ENCODE peak calls at places on chromosomes 4 and X, in five cellular contexts. One of them, this sample, is unnamed.

GRCh38 chr4:11469900-11470708 is 41.4 kb upstream of the HS3ST1 start:
- DNase-seq in HepG2: no peak
- DNase-seq in HCT116: no peak
- DNase-seq in tibial nerve: no peak
- DNase-seq in breast epithelium: no peak
- DNase-seq in this sample: no peak

GRCh38 chr4:1347410-1347864 is 429 bp downstream of the UVSSA start:
- DNase-seq in breast epithelium: peak
- DNase-seq in HepG2: peak
- DNase-seq in HCT116: no peak
- DNase-seq in tibial nerve: peak
- DNase-seq in this sample: peak

GRCh38 chr4:83189631-83190136 is 75.2 kb upstream of the PLAC8 start:
- DNase-seq in HepG2: peak
- DNase-seq in tibial nerve: no peak
- DNase-seq in HCT116: no peak
- DNase-seq in breast epithelium: no peak
- DNase-seq in this sample: no peak

GRCh38 chrX:16222123-16222522 is 54.8 kb downstream of the MAGEB17 start:
- DNase-seq in tibial nerve: no peak
- DNase-seq in HCT116: no peak
- DNase-seq in HepG2: no peak
- DNase-seq in breast epithelium: no peak
- DNase-seq in this sample: no peak

GRCh38 chr4:41196633-41197332 is 17.6 kb downstream of the APBB2 start:
- DNase-seq in breast epithelium: no peak
- DNase-seq in tibial nerve: no peak
- DNase-seq in HepG2: no peak
- DNase-seq in HCT116: no peak
- DNase-seq in this sample: no peak

GRCh38 chr4:33746979-33747378 is 2497.3 kb downstream of the ARAP2 start:
- DNase-seq in tibial nerve: no peak
- DNase-seq in breast epithelium: no peak
- DNase-seq in HepG2: no peak
- DNase-seq in HCT116: no peak
- DNase-seq in this sample: no peak

GRCh38 chrX:85836868-85837267 is 210.5 kb downstream of the CHM start:
- DNase-seq in HepG2: no peak
- DNase-seq in HCT116: no peak
- DNase-seq in tibial nerve: no peak
- DNase-seq in breast epithelium: no peak
- DNase-seq in this sample: no peak

GRCh38 chr4:99648321-99648720 is 9.3 kb downstream of the C4orf54 start:
- DNase-seq in HepG2: no peak
- DNase-seq in tibial nerve: no peak
- DNase-seq in HCT116: no peak
- DNase-seq in breast epithelium: no peak
- DNase-seq in this sample: no peak

GRCh38 chrX:114800719-114801118 is 216.7 kb downstream of the IL13RA2 start:
- DNase-seq in HCT116: peak
- DNase-seq in HepG2: peak
- DNase-seq in tibial nerve: no peak
- DNase-seq in breast epithelium: no peak
- DNase-seq in this sample: no peak

GRCh38 chrX:135309430-135309923 is at the start of gene ETDC:
- DNase-seq in HCT116: no peak
- DNase-seq in breast epithelium: no peak
- DNase-seq in tibial nerve: no peak
- DNase-seq in HepG2: no peak
- DNase-seq in this sample: no peak

GRCh38 chr4:76752911-76753494 is 144.9 kb downstream of the SOWAHB start:
- DNase-seq in breast epithelium: no peak
- DNase-seq in tibial nerve: no peak
- DNase-seq in HepG2: no peak
- DNase-seq in HCT116: peak
- DNase-seq in this sample: peak

GRCh38 chr4:119597377-119597776 is 31.2 kb downstream of the PDE5A start:
- DNase-seq in HCT116: no peak
- DNase-seq in breast epithelium: no peak
- DNase-seq in HepG2: no peak
- DNase-seq in tibial nerve: no peak
- DNase-seq in this sample: no peak

GRCh38 chr4:96170198-96170597 is 330.3 kb downstream of the PDHA2 start:
- DNase-seq in HCT116: no peak
- DNase-seq in breast epithelium: no peak
- DNase-seq in HepG2: no peak
- DNase-seq in tibial nerve: no peak
- DNase-seq in this sample: no peak

GRCh38 chr4:76373919-76374552 is 46.9 kb downstream of the CCDC158 start:
- DNase-seq in HepG2: no peak
- DNase-seq in breast epithelium: no peak
- DNase-seq in tibial nerve: no peak
- DNase-seq in HCT116: no peak
- DNase-seq in this sample: no peak

GRCh38 chr4:105715692-105716278 is 7.2 kb downstream of the GSTCD start:
- DNase-seq in tibial nerve: no peak
- DNase-seq in HCT116: peak
- DNase-seq in breast epithelium: no peak
- DNase-seq in HepG2: peak
- DNase-seq in this sample: no peak

GRCh38 chrX:100407784-100408642 is 2.1 kb downstream of the PCDH19 start:
- DNase-seq in HepG2: no peak
- DNase-seq in tibial nerve: no peak
- DNase-seq in breast epithelium: no peak
- DNase-seq in HCT116: no peak
- DNase-seq in this sample: no peak

GRCh38 chr4:142365386-142365785 is 480.7 kb downstream of the INPP4B start:
- DNase-seq in tibial nerve: no peak
- DNase-seq in HCT116: no peak
- DNase-seq in HepG2: no peak
- DNase-seq in breast epithelium: no peak
- DNase-seq in this sample: no peak

GRCh38 chr4:137892134-137892533 is 350.0 kb downstream of the SLC7A11 start:
- DNase-seq in HepG2: no peak
- DNase-seq in tibial nerve: no peak
- DNase-seq in HCT116: no peak
- DNase-seq in breast epithelium: no peak
- DNase-seq in this sample: no peak

GRCh38 chrX:110454336-110454735 is 95.7 kb downstream of the RTL9 start:
- DNase-seq in tibial nerve: no peak
- DNase-seq in HepG2: no peak
- DNase-seq in breast epithelium: no peak
- DNase-seq in HCT116: no peak
- DNase-seq in this sample: no peak

GRCh38 chr4:185774815-185775684 is 36.9 kb downstream of the SORBS2 start:
- DNase-seq in HepG2: no peak
- DNase-seq in HCT116: no peak
- DNase-seq in tibial nerve: no peak
- DNase-seq in breast epithelium: no peak
- DNase-seq in this sample: no peak

GRCh38 chr4:152244659-152245058 is 291.2 kb downstream of the FBXW7 start:
- DNase-seq in tibial nerve: no peak
- DNase-seq in HCT116: no peak
- DNase-seq in breast epithelium: no peak
- DNase-seq in HepG2: no peak
- DNase-seq in this sample: no peak

GRCh38 chr4:158829254-158829653 is 60.4 kb downstream of the FNIP2 start:
- DNase-seq in breast epithelium: no peak
- DNase-seq in tibial nerve: no peak
- DNase-seq in HCT116: no peak
- DNase-seq in HepG2: no peak
- DNase-seq in this sample: no peak

GRCh38 chr4:7032591-7032990 is 10.6 kb upstream of the TADA2B start:
- DNase-seq in HCT116: no peak
- DNase-seq in tibial nerve: no peak
- DNase-seq in breast epithelium: no peak
- DNase-seq in HepG2: no peak
- DNase-seq in this sample: no peak

GRCh38 chrX:25941559-25942250 is 196.4 kb upstream of the MAGEB18 start:
- DNase-seq in breast epithelium: no peak
- DNase-seq in tibial nerve: no peak
- DNase-seq in HepG2: no peak
- DNase-seq in HCT116: no peak
- DNase-seq in this sample: no peak
- TF ChIP-seq POLR2A in breast epithelium: no peak
- TF ChIP-seq POLR2A in tibial nerve: no peak
- TF ChIP-seq POLR2A in HepG2: no peak
- TF ChIP-seq POLR2A in HCT116: no peak
- TF ChIP-seq POLR2A in this sample: no peak

DNA sequence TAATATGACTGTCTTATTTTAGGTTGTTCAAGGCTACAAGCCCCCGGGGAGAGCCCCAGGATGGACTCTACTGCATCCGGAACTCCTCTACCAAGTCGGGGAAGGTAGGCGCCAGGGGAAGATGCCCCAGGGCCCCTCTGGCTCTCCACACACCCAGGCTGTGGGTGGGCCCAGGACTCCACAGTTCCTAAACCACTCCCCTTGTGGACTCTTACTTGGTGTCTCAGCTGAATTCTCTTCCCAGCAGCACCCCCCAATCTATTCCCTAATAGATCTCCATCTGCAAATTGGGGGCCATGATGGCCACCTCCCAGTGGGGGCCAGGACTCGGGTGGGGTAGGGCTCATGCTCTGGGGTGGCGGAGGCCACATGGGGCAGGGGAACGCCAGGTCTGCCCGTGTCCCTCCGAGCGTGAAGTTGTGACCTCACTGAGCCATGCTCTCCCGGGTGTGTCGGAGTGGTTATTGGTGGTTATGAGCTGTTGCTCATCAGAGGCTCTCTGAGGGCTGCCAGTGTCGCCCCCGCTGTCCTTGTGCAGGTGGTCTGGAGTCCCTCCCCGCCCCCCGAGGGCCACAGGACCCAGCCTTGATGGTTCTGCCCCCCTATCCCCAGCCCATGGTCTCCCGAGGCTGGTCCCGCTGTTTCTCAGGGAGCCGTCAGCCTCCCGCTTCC is 11.2 kb upstream of the ADD1 start:
- DNase-seq in tibial nerve: no peak
- DNase-seq in breast epithelium: no peak
- DNase-seq in HepG2: no peak
- DNase-seq in HCT116: no peak
- DNase-seq in this sample: no peak
- TF ChIP-seq POLR2A in tibial nerve: no peak
- TF ChIP-seq POLR2A in breast epithelium: no peak
- TF ChIP-seq POLR2A in HepG2: no peak
- TF ChIP-seq POLR2A in HCT116: no peak
- TF ChIP-seq POLR2A in this sample: no peak

DNA sequence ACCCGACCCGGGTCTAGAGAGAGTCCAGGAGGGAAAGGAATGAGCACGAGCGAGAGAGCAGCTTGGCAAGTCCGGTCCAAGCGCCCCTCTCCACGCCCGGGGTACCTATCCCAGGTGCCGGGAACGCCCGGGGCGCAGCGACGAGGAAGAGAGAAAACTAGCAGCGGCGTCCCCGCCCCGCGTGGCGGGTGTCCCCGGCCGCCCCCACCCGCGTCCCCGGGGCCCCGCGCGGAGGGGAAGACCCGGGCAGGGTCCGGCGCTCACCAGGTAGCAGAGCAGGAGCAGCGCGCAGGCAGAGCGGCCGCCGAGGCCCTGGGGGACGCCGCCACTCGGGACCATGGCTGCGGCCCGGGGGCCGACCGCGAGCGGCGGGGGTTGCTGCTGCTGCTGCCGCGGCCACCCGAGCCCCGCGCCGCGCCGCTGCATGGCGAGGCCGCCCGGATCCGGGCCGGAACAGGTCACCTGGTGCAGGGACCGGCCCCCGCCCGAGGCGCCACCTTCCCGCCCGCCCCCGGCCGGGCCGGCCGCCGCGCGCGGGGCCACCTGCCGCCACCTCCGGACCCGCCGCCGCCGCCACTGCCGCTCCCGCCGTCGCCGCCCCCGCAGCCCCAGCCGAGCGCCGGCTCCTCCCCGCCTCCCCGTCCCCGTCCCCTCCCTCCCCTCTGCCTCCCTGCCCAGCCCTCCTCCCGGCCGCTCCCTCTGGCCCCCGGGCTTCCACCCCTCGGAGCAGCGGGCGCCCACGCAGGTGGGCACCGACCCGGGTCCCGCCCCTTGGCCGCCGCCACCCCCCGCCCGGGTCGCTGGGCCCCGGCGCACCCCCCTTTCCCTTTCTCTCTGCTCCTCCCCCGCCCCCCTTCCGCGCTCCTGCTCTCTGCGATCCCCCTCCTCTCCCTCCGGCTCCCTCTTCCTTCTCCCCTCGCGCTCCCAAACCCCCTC is at the start of gene SEL1L3:
- DNase-seq in HCT116: no peak
- DNase-seq in breast epithelium: no peak
- DNase-seq in tibial nerve: no peak
- DNase-seq in HepG2: no peak
- DNase-seq in this sample: peak
- TF ChIP-seq POLR2A in HCT116: no peak
- TF ChIP-seq POLR2A in breast epithelium: no peak
- TF ChIP-seq POLR2A in tibial nerve: no peak
- TF ChIP-seq POLR2A in HepG2: no peak
- TF ChIP-seq POLR2A in this sample: no peak

GRCh38 chr4:87006531-87007344 is 71.9 kb downstream of the AFF1 start:
- DNase-seq in tibial nerve: peak
- DNase-seq in HCT116: peak
- DNase-seq in breast epithelium: peak
- DNase-seq in HepG2: peak
- DNase-seq in this sample: peak

GRCh38 chr4:87005690-87006461 is 71.1 kb downstream of the AFF1 start:
- DNase-seq in HCT116: no peak
- DNase-seq in tibial nerve: no peak
- DNase-seq in HepG2: no peak
- DNase-seq in breast epithelium: no peak
- DNase-seq in this sample: no peak

GRCh38 chr4:87005369-87005689 is 70.5 kb downstream of the AFF1 start:
- DNase-seq in HepG2: no peak
- DNase-seq in breast epithelium: no peak
- DNase-seq in HCT116: no peak
- DNase-seq in tibial nerve: no peak
- DNase-seq in this sample: no peak

GRCh38 chr4:87009095-87009648 is 74.4 kb downstream of the AFF1 start:
- DNase-seq in breast epithelium: no peak
- DNase-seq in HepG2: no peak
- DNase-seq in tibial nerve: no peak
- DNase-seq in HCT116: no peak
- DNase-seq in this sample: no peak

DNA sequence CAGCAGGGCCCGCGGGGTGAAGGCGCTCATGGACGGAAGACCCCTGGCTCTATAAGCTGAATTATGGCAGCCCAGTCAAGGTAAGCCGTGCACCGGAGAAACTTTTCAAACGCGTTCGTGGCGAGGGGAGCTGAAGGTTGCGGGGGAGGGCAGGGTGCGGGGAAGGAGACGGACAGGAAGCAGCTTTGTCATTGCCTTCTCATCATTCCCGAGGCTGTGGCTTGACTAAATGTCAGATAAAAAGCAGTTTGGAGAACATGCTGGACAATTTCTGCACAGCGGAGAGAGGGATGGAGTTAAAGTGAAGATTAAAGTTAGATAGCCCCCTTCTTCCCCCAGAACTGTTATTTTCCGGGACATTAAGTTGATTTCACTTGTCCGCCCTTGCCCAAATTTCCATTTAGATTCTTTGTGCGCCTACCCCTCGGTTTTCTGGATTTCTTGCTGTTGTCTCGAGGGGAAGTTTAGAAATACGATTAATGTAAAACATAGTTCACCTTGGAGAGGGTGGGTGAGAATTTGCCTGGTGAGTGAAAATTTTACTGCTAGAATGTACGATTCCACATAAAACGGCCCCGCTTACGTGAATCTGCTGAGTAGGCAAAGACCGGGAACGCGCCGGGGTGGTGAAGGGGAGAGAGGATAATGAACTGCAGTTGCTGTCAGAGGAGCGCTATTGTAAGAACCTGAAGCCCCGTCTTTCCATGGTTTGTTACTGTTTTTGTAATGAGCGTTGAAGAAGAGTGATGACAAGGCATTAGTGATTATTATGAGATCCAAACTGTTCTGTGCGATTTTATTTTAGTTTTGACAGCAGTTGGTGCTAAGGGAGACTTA is 72.8 kb downstream of the AFF1 start:
- DNase-seq in HepG2: no peak
- DNase-seq in breast epithelium: peak
- DNase-seq in HCT116: no peak
- DNase-seq in tibial nerve: peak
- DNase-seq in this sample: no peak
- TF ChIP-seq POLR2A in HepG2: no peak
- TF ChIP-seq POLR2A in breast epithelium: no peak
- TF ChIP-seq POLR2A in HCT116: no peak
- TF ChIP-seq POLR2A in tibial nerve: no peak
- TF ChIP-seq POLR2A in this sample: no peak

This sample was measured in H54.